ENCODE peak calls at places on chromosomes 5 and 9, in six cellular contexts. N is GM12878, F is SK-N-SH, Z is HCT116, L is K562, J is HepG2. E is an unnamed sample. For H3K4me1, the result is how much of the 10 kb centered on the place peaks cover.

GRCh38 chr9:744790-745456 is 96.6 kb upstream of the DMRT1 start:
- DNase-seq in L (no peak), Z (no peak), N (no peak), F (no peak), J (peak), E (no peak)

GRCh38 chr5:33235824-33236223 is 204.9 kb upstream of the TARS1 start:
- DNase-seq in N (peak), Z (no peak), J (no peak), F (no peak), L (no peak), E (no peak)

GRCh38 chr9:130445268-130445983 is 665 bp downstream of the ASS1 start:
- DNase-seq in Z (no peak), J (peak), L (no peak), N (no peak), F (no peak), E (no peak)

GRCh38 chr9:37784291-37784639 is 599 bp downstream of the EXOSC3 start:
- DNase-seq in J (no peak), Z (no peak), L (no peak), N (no peak), F (no peak), E (no peak)

GRCh38 chr5:32276173-32276853 is 36.4 kb downstream of the MTMR12 start:
- DNase-seq in J (peak), Z (no peak), F (no peak), L (no peak), N (no peak), E (peak)

GRCh38 chr9:79155308-79155707 is 416.5 kb upstream of the TLE4 start:
- DNase-seq in N (no peak), F (no peak), Z (no peak), L (no peak), J (no peak), E (peak)

GRCh38 chr9:134475051-134475790 is 149.0 kb downstream of the RXRA start:
- DNase-seq in L (no peak), N (no peak), J (no peak), F (no peak), Z (no peak), E (no peak)

GRCh38 chr9:93905473-93906133 is 49.6 kb downstream of the BARX1 start:
- DNase-seq in J (no peak), F (no peak), L (no peak), N (no peak), Z (no peak), E (no peak)

GRCh38 chr9:93471135-93471534 is 17.8 kb upstream of the FAM120AOS start:
- DNase-seq in L (no peak), F (no peak), Z (no peak), N (no peak), J (no peak), E (no peak)

GRCh38 chr5:58072202-58072791 is 387.6 kb downstream of the PLK2 start:
- DNase-seq in Z (no peak), N (no peak), F (peak), J (no peak), L (no peak), E (no peak)

GRCh38 chr9:86099695-86100364 is 472 bp upstream of the GOLM1 start:
- DNase-seq in N (no peak), L (no peak), Z (peak), F (peak), J (no peak), E (no peak)

GRCh38 chr5:102523541-102524175 is 24.9 kb upstream of the SLCO6A1 start:
- DNase-seq in L (no peak), J (no peak), Z (no peak), F (no peak), N (peak), E (no peak)

GRCh38 chr5:65734921-65735320 is 12.9 kb downstream of the NLN start:
- DNase-seq in J (no peak), N (no peak), Z (no peak), L (no peak), F (no peak), E (no peak)
- TF ChIP-seq YY1 in J (no peak), N (no peak), Z (no peak), L (no peak), F (no peak), E (no peak)

GRCh38 chr5:161311965-161312364 is 234.6 kb downstream of the GABRB2 start:
- DNase-seq in N (no peak), Z (no peak), L (no peak), F (no peak), J (no peak), E (no peak)
- H3K4me1 ChIP-seq in N (under half), Z (under half), L (under half), F (under half), J (under half), E (under half)

DNA sequence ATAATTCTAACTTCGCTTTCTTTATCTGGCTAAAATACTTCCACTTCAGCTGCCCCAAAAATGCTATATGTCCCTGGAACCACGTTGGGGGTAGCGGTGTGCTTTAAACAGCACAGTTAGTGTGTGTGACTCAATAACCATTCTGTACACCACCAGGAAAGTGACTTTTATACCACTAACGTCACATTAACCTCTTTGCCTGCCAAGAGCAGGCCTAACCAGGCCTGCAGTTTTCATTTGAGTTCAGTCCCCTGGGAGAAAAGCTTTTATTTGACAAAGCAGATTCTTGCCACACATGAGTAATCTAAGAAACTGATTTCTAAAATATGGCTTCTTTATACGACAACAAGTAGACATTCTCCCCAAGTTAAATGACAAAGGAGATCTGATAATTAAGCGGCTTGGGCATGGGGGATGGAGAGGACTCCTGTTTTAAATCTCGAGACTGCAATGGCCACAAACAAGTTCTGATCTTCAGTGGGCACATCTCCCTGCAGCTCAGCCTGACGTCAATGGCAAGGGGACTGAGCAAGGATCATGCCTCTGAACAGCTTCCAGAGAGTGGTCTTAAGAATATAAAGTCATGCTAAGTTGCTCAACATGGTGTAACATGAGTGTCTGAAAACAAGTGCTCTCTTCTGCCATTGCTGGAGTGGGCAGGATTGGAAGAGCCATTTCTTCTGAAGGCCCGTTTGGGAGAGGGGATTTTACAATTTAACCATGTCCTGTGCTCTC is 91.8 kb downstream of the GLIS3 start:
- DNase-seq in F (no peak), L (no peak), J (no peak), N (no peak), Z (no peak), E (no peak)
- TF ChIP-seq YY1 in F (no peak), L (no peak), J (no peak), N (no peak), Z (no peak), E (no peak)

DNA sequence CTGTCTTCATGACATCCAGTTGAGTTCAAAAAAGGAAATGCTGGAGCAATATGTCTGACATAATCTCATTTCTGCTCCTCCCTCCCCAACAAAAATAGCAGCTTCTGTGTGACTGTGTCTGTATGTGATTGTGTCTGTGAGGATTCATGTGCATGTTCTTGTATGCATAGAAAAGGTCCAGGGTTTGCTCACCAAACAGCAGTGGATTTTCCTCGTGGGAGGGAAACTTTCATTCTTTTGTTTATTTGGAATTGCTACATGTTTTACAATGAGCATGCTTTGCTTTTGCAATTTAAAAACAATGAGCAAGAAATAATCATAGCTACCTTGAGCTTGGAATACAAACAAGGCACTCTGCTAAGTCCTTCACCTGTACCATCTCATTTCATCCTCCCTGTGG is 15.0 kb downstream of the ADAM19 start:
- DNase-seq in L (no peak), Z (no peak), J (no peak), N (no peak), F (no peak), E (no peak)
- H3K4me1 ChIP-seq in L (under half), Z (under half), J (under half), N (under half), F (half or more), E (under half)

GRCh38 chr5:178284095-178284675 is 51.6 kb upstream of the PHYKPL start:
- DNase-seq in L (peak), J (no peak), N (no peak), F (no peak), Z (peak), E (peak)
- TF ChIP-seq YY1 in L (no peak), J (no peak), N (no peak), F (no peak), Z (no peak), E (no peak)

GRCh38 chr5:172854451-172854871 is 20.4 kb downstream of the ERGIC1 start:
- DNase-seq in N (no peak), Z (no peak), L (no peak), F (no peak), J (no peak), E (no peak)

GRCh38 chr5:172854958-172855357 is 20.9 kb downstream of the ERGIC1 start:
- DNase-seq in L (no peak), N (no peak), J (no peak), F (no peak), Z (no peak), E (no peak)

GRCh38 chr5:172857982-172858381 is 23.9 kb downstream of the ERGIC1 start:
- DNase-seq in N (no peak), L (no peak), F (no peak), Z (no peak), J (no peak), E (no peak)

GRCh38 chr5:172856336-172856735 is 22.3 kb downstream of the ERGIC1 start:
- DNase-seq in F (no peak), Z (no peak), N (no peak), J (no peak), L (no peak), E (no peak)

GRCh38 chr5:172855597-172856292 is 21.7 kb downstream of the ERGIC1 start:
- DNase-seq in Z (no peak), F (peak), L (no peak), N (no peak), J (no peak), E (no peak)
- H3K4me1 ChIP-seq in Z (under half), F (under half), L (under half), N (under half), J (half or more), E (under half)

DNA sequence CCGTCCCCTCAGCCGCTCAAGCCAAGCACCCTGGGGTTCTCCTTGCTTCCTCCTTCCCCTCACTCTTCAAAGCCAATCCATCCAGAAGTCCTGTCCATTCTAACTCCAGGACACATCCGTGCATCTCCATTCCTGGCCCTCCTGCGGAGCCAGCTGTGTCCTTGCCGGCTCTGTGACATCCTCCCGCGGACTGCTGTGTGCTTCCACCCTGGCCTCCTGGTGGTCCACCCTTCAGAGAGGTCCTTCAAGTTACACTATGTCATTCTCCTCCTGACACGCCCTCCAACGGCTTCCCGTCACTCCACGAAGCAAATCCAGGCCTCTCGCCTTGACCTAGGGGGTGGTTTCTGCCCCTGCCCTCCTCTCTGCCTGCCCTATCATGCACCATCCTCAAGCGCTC is 13.0 kb upstream of the SCGB3A1 start:
- DNase-seq in Z (no peak), J (no peak), F (peak), L (no peak), N (no peak), E (no peak)
- TF ChIP-seq YY1 in Z (no peak), J (no peak), F (no peak), L (no peak), N (no peak), E (no peak)

DNA sequence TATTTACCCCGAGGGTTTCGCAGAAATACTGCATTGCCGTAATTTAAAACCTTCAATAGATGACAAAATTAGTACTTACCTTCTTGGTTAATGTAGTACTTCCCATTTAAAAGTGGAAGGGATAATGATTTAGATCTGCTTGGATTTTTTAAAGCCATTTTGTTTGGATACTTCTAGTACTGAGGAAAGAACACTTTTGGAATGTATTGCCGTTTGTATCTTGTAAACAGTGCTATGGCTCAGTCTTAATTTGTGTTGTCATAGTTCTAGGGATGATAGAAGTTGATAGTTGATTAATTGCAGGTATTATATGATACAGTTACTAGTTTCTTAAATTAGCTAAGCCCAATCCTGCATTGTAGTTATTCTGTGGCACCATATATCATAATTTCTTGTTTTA is 33.1 kb downstream of the TNPO1 start:
- DNase-seq in Z (no peak), L (no peak), N (no peak), F (no peak), J (no peak), E (no peak)
- H3K4me1 ChIP-seq in Z (under half), L (under half), N (under half), F (under half), J (under half), E (under half)

GRCh38 chr9:89505048-89505447 is 7.1 kb upstream of the SEMA4D start:
- DNase-seq in L (no peak), N (no peak), Z (no peak), F (no peak), J (no peak), E (no peak)
- TF ChIP-seq YY1 in L (no peak), N (no peak), Z (no peak), F (no peak), J (no peak), E (no peak)